ENCODE peak calls at places on chromosomes 7 and 10, in six cellular contexts. Q is CD8-positive, alpha-beta memory T cell; I is prostate gland; W is aorta; X is IMR-90; O is GM23248. V is an unnamed sample.
A peak's percentile ranks its signal among the peaks of the same experiment; 100 is the strongest.

GRCh38 chr7:94378396-94378795 is 16.3 kb upstream of the COL1A2 start:
- DNase-seq in W (no peak), O (peak; percentile 39), X (no peak), I (no peak), Q (no peak), V (no peak)

GRCh38 chr7:158858592-158859503 is 2.5 kb downstream of the DYNC2I1 start:
- DNase-seq in Q (no peak), X (no peak), I (no peak), W (no peak), O (no peak), V (no peak)

GRCh38 chr7:71145906-71146901 is 14.3 kb downstream of the GALNT17 start:
- DNase-seq in I (no peak), W (no peak), X (no peak), O (no peak), Q (no peak), V (no peak)

GRCh38 chr7:140591178-140591902 is 49.3 kb downstream of the DENND2A start:
- DNase-seq in W (no peak), O (peak; percentile 35), Q (no peak), X (peak; percentile 41), I (no peak), V (no peak)

GRCh38 chr10:49592726-49593563 is 17.2 kb upstream of the SLC18A3 start:
- DNase-seq in O (peak; percentile 74), I (no peak), Q (peak; percentile 11), W (no peak), X (peak; percentile 43), V (peak; percentile 56)

GRCh38 chr10:73263948-73264347 is 11.5 kb upstream of the MRPS16 start:
- DNase-seq in I (no peak), W (no peak), O (peak; percentile 56), Q (no peak), X (peak; percentile 36), V (no peak)

GRCh38 chr7:143257501-143257900 is 5.7 kb upstream of the GSTK1 start:
- DNase-seq in Q (no peak), O (peak; percentile 30), X (no peak), I (no peak), W (no peak), V (no peak)

GRCh38 chr7:128010392-128011078 is 20.7 kb downstream of the LRRC4 start:
- DNase-seq in W (no peak), Q (no peak), X (no peak), O (peak; percentile 15), I (no peak), V (no peak)

GRCh38 chr10:89378006-89378627 is at the start of gene IFIT1B:
- DNase-seq in W (no peak), X (no peak), O (no peak), I (no peak), Q (no peak), V (no peak)

GRCh38 chr10:108014902-108015177 is 850.3 kb upstream of the SORCS1 start:
- DNase-seq in W (no peak), Q (no peak), X (no peak), I (no peak), O (no peak), V (no peak)

GRCh38 chr7:94972296-94972695 is 64.9 kb downstream of the PPP1R9A start:
- DNase-seq in Q (no peak), W (no peak), O (peak; percentile 52), X (no peak), I (no peak), V (no peak)

GRCh38 chr10:67602268-67602950 is 93.6 kb downstream of the CTNNA3 start:
- DNase-seq in Q (no peak), I (no peak), X (peak; percentile 96), O (peak; percentile 81), W (no peak), V (no peak)

GRCh38 chr7:7944619-7945282 is 23.8 kb upstream of the GLCCI1 start:
- DNase-seq in I (no peak), W (no peak), Q (peak; percentile 73), O (no peak), X (no peak), V (peak; percentile 68)

GRCh38 chr10:24446739-24447138 is 237.8 kb downstream of the KIAA1217 start:
- DNase-seq in Q (no peak), X (peak; percentile 98), W (no peak), I (no peak), O (peak; percentile 94), V (no peak)

GRCh38 chr10:45379891-45380540 is 6.0 kb downstream of the ALOX5 start:
- DNase-seq in Q (no peak), O (no peak), W (no peak), X (no peak), I (no peak), V (no peak)

GRCh38 chr10:101297901-101298451 is 56.0 kb upstream of the BTRC start:
- DNase-seq in I (peak; percentile 39), Q (peak; percentile 48), O (peak; percentile 67), X (peak; percentile 39), W (peak; percentile 88), V (peak; percentile 66)

GRCh38 chr10:102931643-102932042 is 13.5 kb downstream of the CNNM2 start:
- DNase-seq in W (no peak), O (no peak), X (no peak), Q (no peak), I (no peak), V (no peak)

GRCh38 chr10:112363696-112364688 is 9.9 kb upstream of the ACSL5 start:
- DNase-seq in I (no peak), X (no peak), O (no peak), W (no peak), Q (peak; percentile 17), V (no peak)

GRCh38 chr7:2927592-2927991 is 83.5 kb upstream of the GNA12 start:
- DNase-seq in X (no peak), I (no peak), Q (no peak), W (peak; percentile 48), O (no peak), V (no peak)

GRCh38 chr7:43465581-43466554 is 117.0 kb upstream of the STK17A start:
- DNase-seq in Q (no peak), O (peak; percentile 50), X (peak; percentile 8), I (no peak), W (no peak), V (no peak)

GRCh38 chr7:51299391-51300133 is 17.0 kb downstream of the COBL start:
- DNase-seq in X (no peak), O (no peak), Q (no peak), I (no peak), W (no peak), V (no peak)

GRCh38 chr7:45402480-45403218 is 171.5 kb upstream of the ADCY1 start:
- DNase-seq in I (no peak), Q (no peak), W (no peak), O (peak; percentile 50), X (peak; percentile 31), V (no peak)

GRCh38 chr7:106471686-106472440 is 187.1 kb upstream of the NAMPT start:
- DNase-seq in O (no peak), I (no peak), Q (no peak), X (no peak), W (no peak), V (no peak)
- H3K4me3 ChIP-seq in O (no peak overlapping the region), I (no peak overlapping the region), Q (no peak overlapping the region), X (no peak overlapping the region), W (no peak overlapping the region), V (no peak overlapping the region)

GRCh38 chr10:114327537-114328277 is 76.6 kb downstream of the AFAP1L2 start:
- DNase-seq in X (no peak), O (no peak), I (peak; percentile 29), W (no peak), Q (no peak), V (no peak)

GRCh38 chr10:114332301-114332797 is 72.0 kb downstream of the AFAP1L2 start:
- DNase-seq in O (no peak), Q (no peak), I (no peak), X (no peak), W (no peak), V (no peak)

GRCh38 chr10:114326794-114327193 is 77.5 kb downstream of the AFAP1L2 start:
- DNase-seq in Q (no peak), I (no peak), X (no peak), O (no peak), W (no peak), V (no peak)

GRCh38 chr10:114328876-114329275 is 75.4 kb downstream of the AFAP1L2 start:
- DNase-seq in O (no peak), I (peak; percentile 66), W (no peak), X (no peak), Q (no peak), V (no peak)

GRCh38 chr10:114328278-114328812 is 76.0 kb downstream of the AFAP1L2 start:
- DNase-seq in Q (no peak), X (no peak), O (no peak), I (no peak), W (no peak), V (no peak)
- H3K4me1 ChIP-seq in Q (no peaks in the 10 kb centered on the region), X (no peaks in the 10 kb centered on the region), O (no peaks in the 10 kb centered on the region), I (peaks cover 16% of the 10 kb centered on the region), W (peaks cover 5% of the 10 kb centered on the region), V (no peaks in the 10 kb centered on the region)

GRCh38 chr10:75403144-75404022 is 1.8 kb upstream of the ZNF503 start:
- DNase-seq in Q (no peak), I (peak; percentile 45), W (peak; percentile 84), X (no peak), O (peak; percentile 75), V (no peak)

GRCh38 chr10:75401569-75402485 is at the start of gene ZNF503:
- DNase-seq in W (peak; percentile 99), Q (no peak), O (peak; percentile 99), I (peak; percentile 99), X (peak; percentile 97), V (no peak)

GRCh38 chr10:75400769-75401568 is 595 bp downstream of the ZNF503 start:
- DNase-seq in O (peak; percentile 90), Q (no peak), X (peak; percentile 56), W (peak; percentile 89), I (peak; percentile 49), V (no peak)

GRCh38 chr10:75404023-75404334 is 2.4 kb upstream of the ZNF503 start:
- DNase-seq in X (no peak), O (no peak), W (no peak), Q (no peak), I (no peak), V (no peak)

DNA sequence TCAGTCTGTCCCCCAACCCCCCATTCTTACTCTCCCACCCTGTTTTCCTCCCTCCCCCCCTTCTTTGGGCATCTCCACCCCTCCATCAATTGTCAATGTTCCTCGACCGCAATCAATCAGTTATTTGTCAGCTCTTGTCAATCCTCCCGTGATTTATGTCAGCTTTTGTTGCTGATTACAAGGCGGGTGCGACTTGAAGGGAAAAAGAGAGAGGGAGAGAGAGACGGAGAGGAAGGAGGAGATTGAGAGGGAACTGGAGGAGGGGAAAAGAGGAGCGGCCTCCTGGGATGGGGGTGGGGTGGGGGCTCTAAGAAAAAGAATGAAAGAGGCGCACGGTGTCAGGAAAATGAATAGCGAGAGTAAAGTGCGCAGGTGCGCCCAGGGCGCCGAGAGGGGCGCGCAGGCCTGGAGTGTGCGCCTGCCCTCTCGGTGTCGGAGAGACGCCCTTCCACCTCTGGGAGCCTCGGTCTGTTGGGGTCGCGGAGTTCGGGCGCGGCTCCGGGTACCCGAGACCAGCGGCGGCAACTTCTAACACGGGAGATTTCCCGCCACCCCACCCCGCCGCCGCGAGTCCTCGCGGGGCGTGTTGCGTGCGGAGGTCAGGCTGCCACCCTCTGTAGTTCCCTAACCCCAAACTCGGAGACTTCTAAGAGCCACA is 1.1 kb upstream of the ZNF503 start:
- DNase-seq in W (peak; percentile 82), Q (no peak), O (peak; percentile 60), X (no peak), I (peak; percentile 52), V (no peak)
- H3K4me3 ChIP-seq in W (peak overlapping the region; percentile 54), Q (no peak overlapping the region), O (peak overlapping the region; percentile 93), X (peak overlapping the region; percentile 60), I (peak overlapping the region; percentile 100), V (peak overlapping the region; percentile 55)

DNA sequence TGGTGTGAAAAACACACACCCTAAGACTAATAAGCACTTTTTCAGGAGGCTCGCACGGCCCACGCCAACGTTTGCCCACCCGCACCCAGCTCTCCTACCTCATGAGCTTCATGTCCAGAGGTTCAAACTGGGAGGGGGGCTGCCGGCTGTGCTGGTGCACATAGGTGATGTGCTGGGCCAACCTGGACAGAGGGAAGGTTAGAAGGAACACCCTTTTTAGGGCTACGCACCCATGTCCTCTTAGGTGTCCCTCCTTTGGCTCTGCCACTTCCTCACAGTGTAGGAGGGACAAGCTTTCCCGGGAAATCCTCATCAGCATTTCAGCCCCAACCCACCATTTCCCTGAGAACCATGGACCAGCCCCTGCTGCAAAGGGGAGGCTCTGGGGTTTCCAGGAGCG is 5.9 kb downstream of the MCM7 start:
- DNase-seq in W (no peak), O (no peak), X (no peak), Q (no peak), I (no peak), V (no peak)
- H3K4me1 ChIP-seq in W (no peaks in the 10 kb centered on the region), O (peaks cover 12% of the 10 kb centered on the region), X (peaks cover 8% of the 10 kb centered on the region), Q (peaks cover 15% of the 10 kb centered on the region), I (peaks cover 9% of the 10 kb centered on the region), V (peaks cover 21% of the 10 kb centered on the region)